ENCODE peak calls at places on chromosome 9, in four cellular contexts. One of them, this sample, is unnamed.
A peak's percentile ranks its signal among the peaks of the same experiment; 100 is the strongest.

GRCh38 chr9:107557236-107557990 is 67.8 kb upstream of the KLF4 start:
- DNase-seq in activated CD8-positive, alpha-beta memory T cell treated with anti-CD3 and anti-CD28 coated beads for 48 hours: no peak
- DNase-seq in AG20443: no peak
- DNase-seq in non-pigmented ciliary epithelial cell: peak; percentile 24
- DNase-seq in this sample: no peak

GRCh38 chr9:125893277-125893676 is 146.1 kb downstream of the PBX3 start:
- DNase-seq in activated CD8-positive, alpha-beta memory T cell treated with anti-CD3 and anti-CD28 coated beads for 48 hours: no peak
- DNase-seq in non-pigmented ciliary epithelial cell: no peak
- DNase-seq in AG20443: no peak
- DNase-seq in this sample: no peak

GRCh38 chr9:79263666-79264460 is 307.9 kb upstream of the TLE4 start:
- DNase-seq in AG20443: peak; percentile 38
- DNase-seq in non-pigmented ciliary epithelial cell: no peak
- DNase-seq in activated CD8-positive, alpha-beta memory T cell treated with anti-CD3 and anti-CD28 coated beads for 48 hours: no peak
- DNase-seq in this sample: no peak

GRCh38 chr9:132221941-132222340 is 60.1 kb downstream of the NTNG2 start:
- DNase-seq in activated CD8-positive, alpha-beta memory T cell treated with anti-CD3 and anti-CD28 coated beads for 48 hours: no peak
- DNase-seq in non-pigmented ciliary epithelial cell: no peak
- DNase-seq in AG20443: no peak
- DNase-seq in this sample: no peak

GRCh38 chr9:79637180-79637925 is 65.6 kb downstream of the TLE4 start:
- DNase-seq in non-pigmented ciliary epithelial cell: no peak
- DNase-seq in AG20443: no peak
- DNase-seq in activated CD8-positive, alpha-beta memory T cell treated with anti-CD3 and anti-CD28 coated beads for 48 hours: no peak
- DNase-seq in this sample: no peak

GRCh38 chr9:19048966-19049871 is at the start of gene RRAGA:
- DNase-seq in activated CD8-positive, alpha-beta memory T cell treated with anti-CD3 and anti-CD28 coated beads for 48 hours: peak; percentile 89
- DNase-seq in AG20443: peak; percentile 98
- DNase-seq in non-pigmented ciliary epithelial cell: peak; percentile 78
- DNase-seq in this sample: peak; percentile 76

GRCh38 chr9:72467766-72468738 is 53.4 kb upstream of the TMC1 start:
- DNase-seq in activated CD8-positive, alpha-beta memory T cell treated with anti-CD3 and anti-CD28 coated beads for 48 hours: no peak
- DNase-seq in AG20443: no peak
- DNase-seq in non-pigmented ciliary epithelial cell: no peak
- DNase-seq in this sample: no peak

GRCh38 chr9:17330097-17330496 is 195.3 kb downstream of the CNTLN start:
- DNase-seq in non-pigmented ciliary epithelial cell: no peak
- DNase-seq in AG20443: no peak
- DNase-seq in activated CD8-positive, alpha-beta memory T cell treated with anti-CD3 and anti-CD28 coated beads for 48 hours: no peak
- DNase-seq in this sample: no peak

GRCh38 chr9:34579097-34579818 is 10.3 kb downstream of the CNTFR start:
- DNase-seq in non-pigmented ciliary epithelial cell: no peak
- DNase-seq in activated CD8-positive, alpha-beta memory T cell treated with anti-CD3 and anti-CD28 coated beads for 48 hours: no peak
- DNase-seq in AG20443: no peak
- DNase-seq in this sample: no peak

GRCh38 chr9:14395300-14396082 is 81.5 kb upstream of the NFIB start:
- DNase-seq in activated CD8-positive, alpha-beta memory T cell treated with anti-CD3 and anti-CD28 coated beads for 48 hours: no peak
- DNase-seq in non-pigmented ciliary epithelial cell: no peak
- DNase-seq in AG20443: no peak
- DNase-seq in this sample: no peak

GRCh38 chr9:95104966-95105365 is 212.5 kb downstream of the FANCC start:
- DNase-seq in non-pigmented ciliary epithelial cell: no peak
- DNase-seq in activated CD8-positive, alpha-beta memory T cell treated with anti-CD3 and anti-CD28 coated beads for 48 hours: no peak
- DNase-seq in AG20443: no peak
- DNase-seq in this sample: no peak

GRCh38 chr9:91896513-91897121 is 53.4 kb downstream of the ROR2 start:
- DNase-seq in activated CD8-positive, alpha-beta memory T cell treated with anti-CD3 and anti-CD28 coated beads for 48 hours: no peak
- DNase-seq in AG20443: peak; percentile 29
- DNase-seq in non-pigmented ciliary epithelial cell: no peak
- DNase-seq in this sample: no peak

GRCh38 chr9:108631890-108632289 is 223.9 kb downstream of the ACTL7B start:
- DNase-seq in AG20443: no peak
- DNase-seq in activated CD8-positive, alpha-beta memory T cell treated with anti-CD3 and anti-CD28 coated beads for 48 hours: no peak
- DNase-seq in non-pigmented ciliary epithelial cell: no peak
- DNase-seq in this sample: no peak

GRCh38 chr9:27065288-27065687 is 43.7 kb upstream of the TEK start:
- DNase-seq in AG20443: no peak
- DNase-seq in activated CD8-positive, alpha-beta memory T cell treated with anti-CD3 and anti-CD28 coated beads for 48 hours: no peak
- DNase-seq in non-pigmented ciliary epithelial cell: no peak
- DNase-seq in this sample: peak; percentile 93

GRCh38 chr9:27476870-27477269 is 47.2 kb upstream of the IFNK start:
- DNase-seq in activated CD8-positive, alpha-beta memory T cell treated with anti-CD3 and anti-CD28 coated beads for 48 hours: no peak
- DNase-seq in AG20443: no peak
- DNase-seq in non-pigmented ciliary epithelial cell: no peak
- DNase-seq in this sample: no peak

GRCh38 chr9:19493845-19494244 is 85.0 kb downstream of the ACER2 start:
- DNase-seq in AG20443: no peak
- DNase-seq in activated CD8-positive, alpha-beta memory T cell treated with anti-CD3 and anti-CD28 coated beads for 48 hours: no peak
- DNase-seq in non-pigmented ciliary epithelial cell: no peak
- DNase-seq in this sample: no peak

GRCh38 chr9:91816356-91816755 is 133.7 kb downstream of the ROR2 start:
- DNase-seq in activated CD8-positive, alpha-beta memory T cell treated with anti-CD3 and anti-CD28 coated beads for 48 hours: no peak
- DNase-seq in non-pigmented ciliary epithelial cell: no peak
- DNase-seq in AG20443: no peak
- DNase-seq in this sample: no peak

GRCh38 chr9:124284237-124284831 is 26.6 kb downstream of the NEK6 start:
- DNase-seq in non-pigmented ciliary epithelial cell: no peak
- DNase-seq in AG20443: no peak
- DNase-seq in activated CD8-positive, alpha-beta memory T cell treated with anti-CD3 and anti-CD28 coated beads for 48 hours: no peak
- DNase-seq in this sample: no peak

GRCh38 chr9:99162759-99163364 is 57.9 kb downstream of the TGFBR1 start:
- DNase-seq in non-pigmented ciliary epithelial cell: no peak
- DNase-seq in activated CD8-positive, alpha-beta memory T cell treated with anti-CD3 and anti-CD28 coated beads for 48 hours: no peak
- DNase-seq in AG20443: peak; percentile 56
- DNase-seq in this sample: peak; percentile 30

GRCh38 chr9:2174911-2175310 is 159.8 kb downstream of the SMARCA2 start:
- DNase-seq in AG20443: no peak
- DNase-seq in activated CD8-positive, alpha-beta memory T cell treated with anti-CD3 and anti-CD28 coated beads for 48 hours: no peak
- DNase-seq in non-pigmented ciliary epithelial cell: no peak
- DNase-seq in this sample: no peak

GRCh38 chr9:115691097-115691496 is 462.5 kb upstream of the PAPPA start:
- DNase-seq in activated CD8-positive, alpha-beta memory T cell treated with anti-CD3 and anti-CD28 coated beads for 48 hours: no peak
- DNase-seq in AG20443: peak; percentile 71
- DNase-seq in non-pigmented ciliary epithelial cell: peak; percentile 99
- DNase-seq in this sample: no peak

GRCh38 chr9:36298566-36298965 is 40.3 kb upstream of the GNE start:
- DNase-seq in activated CD8-positive, alpha-beta memory T cell treated with anti-CD3 and anti-CD28 coated beads for 48 hours: no peak
- DNase-seq in non-pigmented ciliary epithelial cell: peak; percentile 32
- DNase-seq in AG20443: peak; percentile 77
- DNase-seq in this sample: no peak

GRCh38 chr9:81207651-81208050 is 481.7 kb downstream of the TLE1 start:
- DNase-seq in activated CD8-positive, alpha-beta memory T cell treated with anti-CD3 and anti-CD28 coated beads for 48 hours: no peak
- DNase-seq in non-pigmented ciliary epithelial cell: no peak
- DNase-seq in AG20443: no peak
- DNase-seq in this sample: no peak

GRCh38 chr9:136545966-136546696 is at the start of gene NOTCH1:
- DNase-seq in non-pigmented ciliary epithelial cell: no peak
- DNase-seq in AG20443: peak; percentile 96
- DNase-seq in activated CD8-positive, alpha-beta memory T cell treated with anti-CD3 and anti-CD28 coated beads for 48 hours: peak; percentile 73
- DNase-seq in this sample: peak; percentile 92

GRCh38 chr9:129823163-129823933 is 588 bp downstream of the TOR1A start:
- DNase-seq in AG20443: peak; percentile 48
- DNase-seq in non-pigmented ciliary epithelial cell: no peak
- DNase-seq in activated CD8-positive, alpha-beta memory T cell treated with anti-CD3 and anti-CD28 coated beads for 48 hours: no peak
- DNase-seq in this sample: no peak

GRCh38 chr9:3740690-3741419 is 215.1 kb upstream of the RFX3 start:
- DNase-seq in non-pigmented ciliary epithelial cell: no peak
- DNase-seq in activated CD8-positive, alpha-beta memory T cell treated with anti-CD3 and anti-CD28 coated beads for 48 hours: no peak
- DNase-seq in AG20443: no peak
- DNase-seq in this sample: no peak

GRCh38 chr9:124660341-124660801 is 110.7 kb downstream of the NR6A1 start:
- DNase-seq in activated CD8-positive, alpha-beta memory T cell treated with anti-CD3 and anti-CD28 coated beads for 48 hours: no peak
- DNase-seq in non-pigmented ciliary epithelial cell: peak; percentile 52
- DNase-seq in AG20443: peak; percentile 37
- DNase-seq in this sample: no peak

GRCh38 chr9:94164756-94165549 is 80.7 kb downstream of the PTPDC1 start:
- DNase-seq in non-pigmented ciliary epithelial cell: no peak
- DNase-seq in activated CD8-positive, alpha-beta memory T cell treated with anti-CD3 and anti-CD28 coated beads for 48 hours: no peak
- DNase-seq in AG20443: no peak
- DNase-seq in this sample: no peak

GRCh38 chr9:97979778-97980478 is 3.2 kb upstream of the ANP32B start:
- DNase-seq in AG20443: no peak
- DNase-seq in non-pigmented ciliary epithelial cell: no peak
- DNase-seq in activated CD8-positive, alpha-beta memory T cell treated with anti-CD3 and anti-CD28 coated beads for 48 hours: no peak
- DNase-seq in this sample: no peak

GRCh38 chr9:28471261-28471660 is 898.0 kb upstream of the C9orf72 start:
- DNase-seq in AG20443: no peak
- DNase-seq in non-pigmented ciliary epithelial cell: no peak
- DNase-seq in activated CD8-positive, alpha-beta memory T cell treated with anti-CD3 and anti-CD28 coated beads for 48 hours: no peak
- DNase-seq in this sample: no peak

GRCh38 chr9:94222870-94223269 is 36.2 kb upstream of the ZNF169 start:
- DNase-seq in activated CD8-positive, alpha-beta memory T cell treated with anti-CD3 and anti-CD28 coated beads for 48 hours: no peak
- DNase-seq in non-pigmented ciliary epithelial cell: no peak
- DNase-seq in AG20443: no peak
- DNase-seq in this sample: no peak

GRCh38 chr9:90007516-90008430 is 403.0 kb downstream of the GADD45G start:
- DNase-seq in AG20443: peak; percentile 80
- DNase-seq in non-pigmented ciliary epithelial cell: no peak
- DNase-seq in activated CD8-positive, alpha-beta memory T cell treated with anti-CD3 and anti-CD28 coated beads for 48 hours: no peak
- DNase-seq in this sample: no peak

GRCh38 chr9:94894111-94894699 is 167.7 kb downstream of the AOPEP start:
- DNase-seq in activated CD8-positive, alpha-beta memory T cell treated with anti-CD3 and anti-CD28 coated beads for 48 hours: no peak
- DNase-seq in AG20443: no peak
- DNase-seq in non-pigmented ciliary epithelial cell: no peak
- DNase-seq in this sample: no peak

GRCh38 chr9:99485461-99485860 is 263.4 kb downstream of the SEC61B start:
- DNase-seq in non-pigmented ciliary epithelial cell: no peak
- DNase-seq in activated CD8-positive, alpha-beta memory T cell treated with anti-CD3 and anti-CD28 coated beads for 48 hours: no peak
- DNase-seq in AG20443: no peak
- DNase-seq in this sample: no peak

GRCh38 chr9:76691761-76692313 is 72.4 kb upstream of the PCA3 start:
- DNase-seq in AG20443: no peak
- DNase-seq in activated CD8-positive, alpha-beta memory T cell treated with anti-CD3 and anti-CD28 coated beads for 48 hours: no peak
- DNase-seq in non-pigmented ciliary epithelial cell: no peak
- DNase-seq in this sample: no peak

GRCh38 chr9:125147401-125147951 is 4.1 kb upstream of the SCAI start:
- DNase-seq in non-pigmented ciliary epithelial cell: no peak
- DNase-seq in AG20443: no peak
- DNase-seq in activated CD8-positive, alpha-beta memory T cell treated with anti-CD3 and anti-CD28 coated beads for 48 hours: no peak
- DNase-seq in this sample: no peak

This sample was measured in LNCaP clone FGC.